ENCODE peak calls at places on chromosomes 4 and X, in six cellular contexts. One of them, this sample, is unnamed.

GRCh38 chrX:71301195-71301924 is at the start of gene ITGB1BP2:
- DNase-seq in ecto neural progenitor cell: no peak
- DNase-seq in NCI-H2171 treated with DMSO at 0.1 percent for 48 hours: peak; percentile 44
- DNase-seq in left colon: peak; percentile 25
- DNase-seq in neural crest cell: no peak
- DNase-seq in GM06990: no peak
- DNase-seq in this sample: no peak

GRCh38 chrX:37926700-37927099 is 79.3 kb upstream of the DYNLT3 start:
- DNase-seq in ecto neural progenitor cell: no peak
- DNase-seq in NCI-H2171 treated with DMSO at 0.1 percent for 48 hours: peak; percentile 22
- DNase-seq in left colon: no peak
- DNase-seq in neural crest cell: no peak
- DNase-seq in GM06990: no peak
- DNase-seq in this sample: no peak

GRCh38 chrX:9430346-9430745 is 34.5 kb upstream of the TBL1X start:
- DNase-seq in ecto neural progenitor cell: no peak
- DNase-seq in NCI-H2171 treated with DMSO at 0.1 percent for 48 hours: no peak
- DNase-seq in left colon: no peak
- DNase-seq in neural crest cell: no peak
- DNase-seq in GM06990: no peak
- DNase-seq in this sample: no peak

GRCh38 chr4:76951333-76952033 is 1.9 kb downstream of the SEPTIN11 start:
- DNase-seq in ecto neural progenitor cell: no peak
- DNase-seq in NCI-H2171 treated with DMSO at 0.1 percent for 48 hours: no peak
- DNase-seq in left colon: no peak
- DNase-seq in neural crest cell: no peak
- DNase-seq in GM06990: no peak
- DNase-seq in this sample: no peak

GRCh38 chr4:82842593-82842992 is 44.0 kb upstream of the SCD5 start:
- DNase-seq in ecto neural progenitor cell: no peak
- DNase-seq in NCI-H2171 treated with DMSO at 0.1 percent for 48 hours: no peak
- DNase-seq in left colon: no peak
- DNase-seq in neural crest cell: no peak
- DNase-seq in GM06990: no peak
- DNase-seq in this sample: no peak

GRCh38 chr4:2591189-2591588 is 54.7 kb downstream of the FAM193A start:
- DNase-seq in ecto neural progenitor cell: no peak
- DNase-seq in NCI-H2171 treated with DMSO at 0.1 percent for 48 hours: no peak
- DNase-seq in left colon: no peak
- DNase-seq in neural crest cell: no peak
- DNase-seq in GM06990: no peak
- DNase-seq in this sample: no peak

GRCh38 chr4:48227662-48228061 is 42.0 kb downstream of the TEC start:
- DNase-seq in ecto neural progenitor cell: no peak
- DNase-seq in NCI-H2171 treated with DMSO at 0.1 percent for 48 hours: no peak
- DNase-seq in left colon: no peak
- DNase-seq in neural crest cell: no peak
- DNase-seq in GM06990: no peak
- DNase-seq in this sample: no peak

GRCh38 chr4:170091069-170091696 is 1.4 kb upstream of the AADAT start:
- DNase-seq in ecto neural progenitor cell: peak; percentile 56
- DNase-seq in NCI-H2171 treated with DMSO at 0.1 percent for 48 hours: no peak
- DNase-seq in left colon: no peak
- DNase-seq in neural crest cell: no peak
- DNase-seq in GM06990: no peak
- DNase-seq in this sample: no peak

GRCh38 chr4:76597423-76597979 is 162.5 kb downstream of the SHROOM3 start:
- DNase-seq in ecto neural progenitor cell: no peak
- DNase-seq in NCI-H2171 treated with DMSO at 0.1 percent for 48 hours: no peak
- DNase-seq in left colon: no peak
- DNase-seq in neural crest cell: no peak
- DNase-seq in GM06990: no peak
- DNase-seq in this sample: no peak

GRCh38 chr4:123554819-123555499 is 158.4 kb downstream of the SPRY1 start:
- DNase-seq in ecto neural progenitor cell: no peak
- DNase-seq in NCI-H2171 treated with DMSO at 0.1 percent for 48 hours: no peak
- DNase-seq in left colon: no peak
- DNase-seq in neural crest cell: no peak
- DNase-seq in GM06990: no peak
- DNase-seq in this sample: no peak